ENCODE peak calls at places on chromosomes 3 and 15, in five cellular contexts. P is right atrium auricular region; U is AG08395; I is stimulated activated CD4-positive, alpha-beta T cell treated with anti-CD3 and anti-CD28 coated beads, Interleukin-4, amount 100 ng/mL, for 24 hours; R is activated CD8-positive, alpha-beta memory T cell treated with anti-CD3 and anti-CD28 coated beads, Interleukin-2, amount 50 U/mL, for 48 hours. N is an unnamed sample.

GRCh38 chr3:101803152-101803782 is 24.3 kb downstream of the NXPE3 start:
- DNase-seq in P (no peak), U (peak; percentile 78), I (peak; percentile 67), R (no peak), N (peak; percentile 58)

GRCh38 chr15:39472661-39473657 is 107.9 kb upstream of the THBS1 start:
- DNase-seq in P (peak; percentile 97), U (peak; percentile 89), I (no peak), R (no peak), N (no peak)

GRCh38 chr3:125587039-125587664 is 8.1 kb downstream of the OSBPL11 start:
- DNase-seq in P (no peak), U (no peak), I (no peak), R (no peak), N (no peak)

GRCh38 chr3:119783883-119784282 is 2.0 kb downstream of the NR1I2 start:
- DNase-seq in P (no peak), U (no peak), I (no peak), R (no peak), N (no peak)

GRCh38 chr3:44048949-44049348 is 192.7 kb upstream of the TOPAZ1 start:
- DNase-seq in P (no peak), U (no peak), I (no peak), R (no peak), N (no peak)

GRCh38 chr15:75177360-75178071 is 24.2 kb upstream of the C15orf39 start:
- DNase-seq in P (no peak), U (no peak), I (no peak), R (no peak), N (no peak)

GRCh38 chr3:197168063-197168462 is 130.3 kb downstream of the DLG1 start:
- DNase-seq in P (no peak), U (no peak), I (no peak), R (no peak), N (no peak)

GRCh38 chr15:74196175-74196574 is 6.4 kb downstream of the STRA6 start:
- DNase-seq in P (peak; percentile 76), U (peak; percentile 89), I (no peak), R (no peak), N (peak; percentile 49)

GRCh38 chr3:184560992-184561328 is 625 bp upstream of the EPHB3 start:
- DNase-seq in P (no peak), U (peak; percentile 58), I (no peak), R (no peak), N (no peak)

GRCh38 chr3:183988216-183988790 is 29.4 kb downstream of the ABCC5 start:
- DNase-seq in P (no peak), U (no peak), I (no peak), R (no peak), N (no peak)

GRCh38 chr3:115704661-115705338 is 81.5 kb downstream of the GAP43 start:
- DNase-seq in P (no peak), U (no peak), I (no peak), R (no peak), N (no peak)

GRCh38 chr3:106457278-106458210 is 588.7 kb upstream of the CBLB start:
- DNase-seq in P (peak; percentile 68), U (peak; percentile 89), I (peak; percentile 33), R (no peak), N (no peak)

GRCh38 chr3:64384561-64384960 is 159.3 kb upstream of the PRICKLE2 start:
- DNase-seq in P (no peak), U (no peak), I (no peak), R (no peak), N (no peak)

GRCh38 chr15:68795298-68795848 is 25.3 kb downstream of the ANP32A start:
- DNase-seq in P (peak; percentile 97), U (peak; percentile 92), I (peak; percentile 66), R (peak; percentile 72), N (no peak)

GRCh38 chr3:102354818-102355515 is 79.8 kb upstream of the ZPLD1 start:
- DNase-seq in P (no peak), U (no peak), I (no peak), R (no peak), N (no peak)

GRCh38 chr15:25847066-25847465 is 16.1 kb downstream of the ATP10A start:
- DNase-seq in P (no peak), U (no peak), I (no peak), R (no peak), N (no peak)

GRCh38 chr15:64507293-64507802 is 47.0 kb downstream of the ZNF609 start:
- DNase-seq in P (peak; percentile 78), U (peak; percentile 56), I (peak; percentile 52), R (peak; percentile 57), N (no peak)

GRCh38 chr3:84109911-84110310 is 848.9 kb upstream of the CADM2 start:
- DNase-seq in P (no peak), U (no peak), I (no peak), R (no peak), N (no peak)

GRCh38 chr3:55543228-55543627 is 56.1 kb upstream of the WNT5A start:
- DNase-seq in P (no peak), U (no peak), I (no peak), R (no peak), N (no peak)

GRCh38 chr15:44722011-44722410 is 10.7 kb downstream of the B2M start:
- DNase-seq in P (no peak), U (no peak), I (no peak), R (peak; percentile 8), N (no peak)

GRCh38 chr3:16927485-16927884 is 42.7 kb downstream of the PLCL2 start:
- DNase-seq in P (no peak), U (no peak), I (no peak), R (no peak), N (no peak)

GRCh38 chr15:39312984-39313383 is 267.9 kb upstream of the THBS1 start:
- DNase-seq in P (no peak), U (no peak), I (no peak), R (no peak), N (peak; percentile 2)

GRCh38 chr15:62603757-62604156 is 438.7 kb upstream of the C2CD4B start:
- DNase-seq in P (no peak), U (peak; percentile 72), I (no peak), R (no peak), N (no peak)